ENCODE peak calls at places on chromosomes 3 and 15, in six cellular contexts. X is kidney glomerular epithelial cell; W is NCI-H2107; S is AG08396; D is CD8-positive, alpha-beta T cell; N is dermis microvascular lymphatic vessel endothelial cell. U is an unnamed sample.

GRCh38 chr15:96125681-96126080 is 204.8 kb upstream of the NR2F2 start:
- DNase-seq in X (no peak), W (no peak), S (no peak), D (no peak), N (no peak), U (no peak)

GRCh38 chr3:54710954-54711353 is 216.9 kb downstream of the LRTM1 start:
- DNase-seq in X (no peak), W (no peak), S (no peak), D (no peak), N (no peak), U (no peak)

GRCh38 chr15:77852241-77853007 is 219.7 kb upstream of the LINGO1 start:
- DNase-seq in X (no peak), W (no peak), S (no peak), D (no peak), N (no peak), U (no peak)

GRCh38 chr3:2156244-2156847 is 57.7 kb downstream of the CNTN4 start:
- DNase-seq in X (no peak), W (no peak), S (no peak), D (no peak), N (no peak), U (no peak)

GRCh38 chr3:180534828-180535227 is 67.1 kb upstream of the TTC14 start:
- DNase-seq in X (no peak), W (no peak), S (no peak), D (no peak), N (no peak), U (no peak)

GRCh38 chr15:23994273-23994672 is 307.2 kb upstream of the NDN start:
- DNase-seq in X (no peak), W (no peak), S (no peak), D (no peak), N (no peak), U (no peak)

GRCh38 chr15:79834496-79834895 is 62.3 kb downstream of the MTHFS start:
- DNase-seq in X (no peak), W (no peak), S (no peak), D (no peak), N (no peak), U (no peak)

GRCh38 chr3:46566040-46566631 is at the start of gene LRRC2:
- DNase-seq in X (no peak), W (no peak), S (peak; percentile 57), D (no peak), N (peak; percentile 7), U (peak; percentile 83)

GRCh38 chr3:174618368-174618767 is 240.8 kb upstream of the NAALADL2 start:
- DNase-seq in X (no peak), W (no peak), S (no peak), D (no peak), N (no peak), U (no peak)

GRCh38 chr3:171000281-171000680 is 26.2 kb downstream of the SLC2A2 start:
- DNase-seq in X (no peak), W (no peak), S (no peak), D (no peak), N (no peak), U (no peak)

GRCh38 chr15:88860212-88860611 is 35.1 kb downstream of the HAPLN3 start:
- DNase-seq in X (no peak), W (no peak), S (no peak), D (no peak), N (no peak), U (no peak)

GRCh38 chr3:169657351-169658124 is 6.0 kb downstream of the MECOM start:
- DNase-seq in X (no peak), W (peak; percentile 83), S (no peak), D (no peak), N (no peak), U (no peak)

U was measured in Right ventricle myocardium superior.